ENCODE peak calls at places on chromosomes 11 and 22, in ten cellular contexts. One of them, this sample, is unnamed.

GRCh38 chr22:44396021-44396726 is 83.4 kb upstream of the SHISAL1 start:
- DNase-seq in NCI-H1105 treated with DMSO at 0.1 percent for 48 hours: no peak
- DNase-seq in head of caudate nucleus: peak
- DNase-seq in ACHN: no peak
- DNase-seq in CD8-positive, alpha-beta memory T cell: no peak
- DNase-seq in sciatic nerve: peak
- DNase-seq in T-cell: no peak
- DNase-seq in cardiac fibroblast: no peak
- DNase-seq in NCI-H345: no peak
- DNase-seq in NCI-H2081: no peak
- DNase-seq in this sample: no peak

GRCh38 chr22:27474112-27474571 is 327.4 kb downstream of the MN1 start:
- DNase-seq in NCI-H1105 treated with DMSO at 0.1 percent for 48 hours: no peak
- DNase-seq in head of caudate nucleus: no peak
- DNase-seq in ACHN: peak
- DNase-seq in CD8-positive, alpha-beta memory T cell: no peak
- DNase-seq in sciatic nerve: no peak
- DNase-seq in T-cell: no peak
- DNase-seq in cardiac fibroblast: peak
- DNase-seq in NCI-H345: no peak
- DNase-seq in NCI-H2081: no peak
- DNase-seq in this sample: no peak

GRCh38 chr11:65862941-65863888 is 3.0 kb downstream of the MUS81 start:
- DNase-seq in NCI-H1105 treated with DMSO at 0.1 percent for 48 hours: no peak
- DNase-seq in head of caudate nucleus: no peak
- DNase-seq in ACHN: no peak
- DNase-seq in CD8-positive, alpha-beta memory T cell: no peak
- DNase-seq in sciatic nerve: peak
- DNase-seq in T-cell: no peak
- DNase-seq in cardiac fibroblast: no peak
- DNase-seq in NCI-H345: no peak
- DNase-seq in NCI-H2081: no peak
- DNase-seq in this sample: no peak

GRCh38 chr22:44369916-44370804 is 57.4 kb upstream of the SHISAL1 start:
- DNase-seq in NCI-H1105 treated with DMSO at 0.1 percent for 48 hours: no peak
- DNase-seq in head of caudate nucleus: no peak
- DNase-seq in ACHN: no peak
- DNase-seq in CD8-positive, alpha-beta memory T cell: no peak
- DNase-seq in sciatic nerve: no peak
- DNase-seq in T-cell: no peak
- DNase-seq in cardiac fibroblast: no peak
- DNase-seq in NCI-H345: no peak
- DNase-seq in NCI-H2081: no peak
- DNase-seq in this sample: no peak

GRCh38 chr11:82775736-82776346 is 42.2 kb upstream of the FAM181B start:
- DNase-seq in NCI-H1105 treated with DMSO at 0.1 percent for 48 hours: no peak
- DNase-seq in head of caudate nucleus: peak
- DNase-seq in ACHN: peak
- DNase-seq in CD8-positive, alpha-beta memory T cell: no peak
- DNase-seq in sciatic nerve: no peak
- DNase-seq in T-cell: peak
- DNase-seq in cardiac fibroblast: peak
- DNase-seq in NCI-H345: no peak
- DNase-seq in NCI-H2081: no peak
- DNase-seq in this sample: peak

GRCh38 chr11:29616611-29617010 is 400.2 kb downstream of the KCNA4 start:
- DNase-seq in NCI-H1105 treated with DMSO at 0.1 percent for 48 hours: no peak
- DNase-seq in head of caudate nucleus: no peak
- DNase-seq in ACHN: no peak
- DNase-seq in CD8-positive, alpha-beta memory T cell: no peak
- DNase-seq in sciatic nerve: no peak
- DNase-seq in T-cell: no peak
- DNase-seq in cardiac fibroblast: peak
- DNase-seq in NCI-H345: no peak
- DNase-seq in NCI-H2081: no peak
- DNase-seq in this sample: no peak

GRCh38 chr22:38012604-38013072 is 28.3 kb upstream of the SOX10 start:
- DNase-seq in NCI-H1105 treated with DMSO at 0.1 percent for 48 hours: no peak
- DNase-seq in head of caudate nucleus: no peak
- DNase-seq in ACHN: no peak
- DNase-seq in CD8-positive, alpha-beta memory T cell: no peak
- DNase-seq in sciatic nerve: no peak
- DNase-seq in T-cell: no peak
- DNase-seq in cardiac fibroblast: peak
- DNase-seq in NCI-H345: no peak
- DNase-seq in NCI-H2081: no peak
- DNase-seq in this sample: no peak

GRCh38 chr11:73028621-73029020 is 113.5 kb downstream of the FCHSD2 start:
- DNase-seq in NCI-H1105 treated with DMSO at 0.1 percent for 48 hours: no peak
- DNase-seq in head of caudate nucleus: no peak
- DNase-seq in ACHN: no peak
- DNase-seq in CD8-positive, alpha-beta memory T cell: no peak
- DNase-seq in sciatic nerve: no peak
- DNase-seq in T-cell: no peak
- DNase-seq in cardiac fibroblast: no peak
- DNase-seq in NCI-H345: no peak
- DNase-seq in NCI-H2081: peak
- DNase-seq in this sample: no peak

GRCh38 chr11:68146010-68146540 is 24.9 kb upstream of the CHKA start:
- DNase-seq in NCI-H1105 treated with DMSO at 0.1 percent for 48 hours: no peak
- DNase-seq in head of caudate nucleus: peak
- DNase-seq in ACHN: no peak
- DNase-seq in CD8-positive, alpha-beta memory T cell: no peak
- DNase-seq in sciatic nerve: peak
- DNase-seq in T-cell: no peak
- DNase-seq in cardiac fibroblast: no peak
- DNase-seq in NCI-H345: peak
- DNase-seq in NCI-H2081: peak
- DNase-seq in this sample: no peak

GRCh38 chr22:25892678-25893077 is 150.7 kb downstream of the MYO18B start:
- DNase-seq in NCI-H1105 treated with DMSO at 0.1 percent for 48 hours: no peak
- DNase-seq in head of caudate nucleus: no peak
- DNase-seq in ACHN: no peak
- DNase-seq in CD8-positive, alpha-beta memory T cell: no peak
- DNase-seq in sciatic nerve: no peak
- DNase-seq in T-cell: no peak
- DNase-seq in cardiac fibroblast: no peak
- DNase-seq in NCI-H345: peak
- DNase-seq in NCI-H2081: peak
- DNase-seq in this sample: no peak

GRCh38 chr11:79377399-79377798 is 63.4 kb downstream of the TENM4 start:
- DNase-seq in NCI-H1105 treated with DMSO at 0.1 percent for 48 hours: no peak
- DNase-seq in head of caudate nucleus: no peak
- DNase-seq in ACHN: no peak
- DNase-seq in CD8-positive, alpha-beta memory T cell: no peak
- DNase-seq in sciatic nerve: no peak
- DNase-seq in T-cell: no peak
- DNase-seq in cardiac fibroblast: no peak
- DNase-seq in NCI-H345: no peak
- DNase-seq in NCI-H2081: no peak
- DNase-seq in this sample: no peak

GRCh38 chr11:119974467-119974866 is 163.4 kb downstream of the TRIM29 start:
- DNase-seq in NCI-H1105 treated with DMSO at 0.1 percent for 48 hours: no peak
- DNase-seq in head of caudate nucleus: no peak
- DNase-seq in ACHN: no peak
- DNase-seq in CD8-positive, alpha-beta memory T cell: no peak
- DNase-seq in sciatic nerve: peak
- DNase-seq in T-cell: no peak
- DNase-seq in cardiac fibroblast: no peak
- DNase-seq in NCI-H345: no peak
- DNase-seq in NCI-H2081: no peak
- DNase-seq in this sample: no peak

GRCh38 chr11:45102361-45102809 is 44.1 kb upstream of the PRDM11 start:
- DNase-seq in NCI-H1105 treated with DMSO at 0.1 percent for 48 hours: no peak
- DNase-seq in head of caudate nucleus: no peak
- DNase-seq in ACHN: no peak
- DNase-seq in CD8-positive, alpha-beta memory T cell: no peak
- DNase-seq in sciatic nerve: no peak
- DNase-seq in T-cell: no peak
- DNase-seq in cardiac fibroblast: no peak
- DNase-seq in NCI-H345: no peak
- DNase-seq in NCI-H2081: no peak
- DNase-seq in this sample: no peak

GRCh38 chr11:33920838-33921613 is 29.1 kb upstream of the LMO2 start:
- DNase-seq in NCI-H1105 treated with DMSO at 0.1 percent for 48 hours: no peak
- DNase-seq in head of caudate nucleus: no peak
- DNase-seq in ACHN: no peak
- DNase-seq in CD8-positive, alpha-beta memory T cell: no peak
- DNase-seq in sciatic nerve: no peak
- DNase-seq in T-cell: no peak
- DNase-seq in cardiac fibroblast: peak
- DNase-seq in NCI-H345: no peak
- DNase-seq in NCI-H2081: no peak
- DNase-seq in this sample: no peak

GRCh38 chr11:22930816-22931594 is 70.7 kb upstream of the CCDC179 start:
- DNase-seq in NCI-H1105 treated with DMSO at 0.1 percent for 48 hours: no peak
- DNase-seq in head of caudate nucleus: no peak
- DNase-seq in ACHN: no peak
- DNase-seq in CD8-positive, alpha-beta memory T cell: no peak
- DNase-seq in sciatic nerve: no peak
- DNase-seq in T-cell: no peak
- DNase-seq in cardiac fibroblast: no peak
- DNase-seq in NCI-H345: no peak
- DNase-seq in NCI-H2081: no peak
- DNase-seq in this sample: no peak

GRCh38 chr22:46914481-46914880 is 152.0 kb downstream of the TBC1D22A start:
- DNase-seq in NCI-H1105 treated with DMSO at 0.1 percent for 48 hours: no peak
- DNase-seq in head of caudate nucleus: no peak
- DNase-seq in ACHN: no peak
- DNase-seq in CD8-positive, alpha-beta memory T cell: no peak
- DNase-seq in sciatic nerve: no peak
- DNase-seq in T-cell: no peak
- DNase-seq in cardiac fibroblast: no peak
- DNase-seq in NCI-H345: no peak
- DNase-seq in NCI-H2081: no peak
- DNase-seq in this sample: no peak

GRCh38 chr11:66715346-66716085 is 13.5 kb downstream of the SPTBN2 start:
- DNase-seq in NCI-H1105 treated with DMSO at 0.1 percent for 48 hours: no peak
- DNase-seq in head of caudate nucleus: no peak
- DNase-seq in ACHN: no peak
- DNase-seq in CD8-positive, alpha-beta memory T cell: no peak
- DNase-seq in sciatic nerve: peak
- DNase-seq in T-cell: no peak
- DNase-seq in cardiac fibroblast: no peak
- DNase-seq in NCI-H345: no peak
- DNase-seq in NCI-H2081: no peak
- DNase-seq in this sample: no peak

GRCh38 chr11:76166314-76166713 is 40.0 kb downstream of the WNT11 start:
- DNase-seq in NCI-H1105 treated with DMSO at 0.1 percent for 48 hours: no peak
- DNase-seq in head of caudate nucleus: no peak
- DNase-seq in ACHN: peak
- DNase-seq in CD8-positive, alpha-beta memory T cell: no peak
- DNase-seq in sciatic nerve: no peak
- DNase-seq in T-cell: no peak
- DNase-seq in cardiac fibroblast: no peak
- DNase-seq in NCI-H345: no peak
- DNase-seq in NCI-H2081: no peak
- DNase-seq in this sample: no peak

GRCh38 chr11:31808721-31809542 is 2.2 kb downstream of the PAX6 start:
- DNase-seq in NCI-H1105 treated with DMSO at 0.1 percent for 48 hours: no peak
- DNase-seq in head of caudate nucleus: no peak
- DNase-seq in ACHN: peak
- DNase-seq in CD8-positive, alpha-beta memory T cell: no peak
- DNase-seq in sciatic nerve: no peak
- DNase-seq in T-cell: no peak
- DNase-seq in cardiac fibroblast: no peak
- DNase-seq in NCI-H345: no peak
- DNase-seq in NCI-H2081: peak
- DNase-seq in this sample: no peak

GRCh38 chr11:85810871-85811611 is at the start of gene SYTL2:
- DNase-seq in NCI-H1105 treated with DMSO at 0.1 percent for 48 hours: peak
- DNase-seq in head of caudate nucleus: peak
- DNase-seq in ACHN: peak
- DNase-seq in CD8-positive, alpha-beta memory T cell: peak
- DNase-seq in sciatic nerve: peak
- DNase-seq in T-cell: peak
- DNase-seq in cardiac fibroblast: peak
- DNase-seq in NCI-H345: peak
- DNase-seq in NCI-H2081: peak
- DNase-seq in this sample: peak

GRCh38 chr11:62004473-62004872 is 37.0 kb upstream of the FTH1 start:
- DNase-seq in NCI-H1105 treated with DMSO at 0.1 percent for 48 hours: no peak
- DNase-seq in head of caudate nucleus: peak
- DNase-seq in ACHN: no peak
- DNase-seq in CD8-positive, alpha-beta memory T cell: no peak
- DNase-seq in sciatic nerve: no peak
- DNase-seq in T-cell: no peak
- DNase-seq in cardiac fibroblast: peak
- DNase-seq in NCI-H345: no peak
- DNase-seq in NCI-H2081: no peak
- DNase-seq in this sample: no peak

GRCh38 chr11:126601136-126601535 is 245.7 kb downstream of the ST3GAL4 start:
- DNase-seq in NCI-H1105 treated with DMSO at 0.1 percent for 48 hours: peak
- DNase-seq in head of caudate nucleus: no peak
- DNase-seq in ACHN: no peak
- DNase-seq in CD8-positive, alpha-beta memory T cell: no peak
- DNase-seq in sciatic nerve: no peak
- DNase-seq in T-cell: no peak
- DNase-seq in cardiac fibroblast: no peak
- DNase-seq in NCI-H345: no peak
- DNase-seq in NCI-H2081: peak
- DNase-seq in this sample: no peak

GRCh38 chr11:83156996-83157754 is at the start of gene PCF11:
- DNase-seq in NCI-H1105 treated with DMSO at 0.1 percent for 48 hours: no peak
- DNase-seq in head of caudate nucleus: peak
- DNase-seq in ACHN: no peak
- DNase-seq in CD8-positive, alpha-beta memory T cell: no peak
- DNase-seq in sciatic nerve: no peak
- DNase-seq in T-cell: no peak
- DNase-seq in cardiac fibroblast: peak
- DNase-seq in NCI-H345: no peak
- DNase-seq in NCI-H2081: no peak
- DNase-seq in this sample: no peak

GRCh38 chr11:76210920-76211851 is 4.9 kb upstream of the WNT11 start:
- DNase-seq in NCI-H1105 treated with DMSO at 0.1 percent for 48 hours: no peak
- DNase-seq in head of caudate nucleus: no peak
- DNase-seq in ACHN: no peak
- DNase-seq in CD8-positive, alpha-beta memory T cell: no peak
- DNase-seq in sciatic nerve: no peak
- DNase-seq in T-cell: no peak
- DNase-seq in cardiac fibroblast: no peak
- DNase-seq in NCI-H345: no peak
- DNase-seq in NCI-H2081: no peak
- DNase-seq in this sample: no peak